ENCODE peak calls at places on chromosomes 5 and 9, in four cellular contexts. One of them, this sample, is unnamed.

GRCh38 chr9:72292874-72293607 is 72.0 kb downstream of the ZFAND5 start:
- DNase-seq in H1: no peak
- DNase-seq in SK-N-SH: no peak
- DNase-seq in GM12878: no peak
- DNase-seq in this sample: no peak

GRCh38 chr9:121778252-121779225 is 127.1 kb downstream of the DAB2IP start:
- DNase-seq in H1: no peak
- DNase-seq in SK-N-SH: peak
- DNase-seq in GM12878: no peak
- DNase-seq in this sample: no peak

GRCh38 chr9:127697575-127697974 is 9.2 kb upstream of the CFAP157 start:
- DNase-seq in H1: no peak
- DNase-seq in SK-N-SH: no peak
- DNase-seq in GM12878: no peak
- DNase-seq in this sample: no peak

GRCh38 chr5:123530728-123531127 is 18.8 kb downstream of the CSNK1G3 start:
- DNase-seq in H1: no peak
- DNase-seq in SK-N-SH: no peak
- DNase-seq in GM12878: no peak
- DNase-seq in this sample: no peak

GRCh38 chr5:53422539-53422938 is 57.9 kb upstream of the FST start:
- DNase-seq in H1: no peak
- DNase-seq in SK-N-SH: no peak
- DNase-seq in GM12878: no peak
- DNase-seq in this sample: no peak

GRCh38 chr9:75233011-75233410 is 144.7 kb downstream of the OSTF1 start:
- DNase-seq in H1: no peak
- DNase-seq in SK-N-SH: no peak
- DNase-seq in GM12878: no peak
- DNase-seq in this sample: no peak

GRCh38 chr9:112868956-112869594 is 21.6 kb downstream of the SLC46A2 start:
- DNase-seq in H1: no peak
- DNase-seq in SK-N-SH: no peak
- DNase-seq in GM12878: no peak
- DNase-seq in this sample: no peak

GRCh38 chr5:126680215-126680817 is 79.6 kb downstream of the PHAX start:
- DNase-seq in H1: no peak
- DNase-seq in SK-N-SH: peak
- DNase-seq in GM12878: peak
- DNase-seq in this sample: peak

DNA sequence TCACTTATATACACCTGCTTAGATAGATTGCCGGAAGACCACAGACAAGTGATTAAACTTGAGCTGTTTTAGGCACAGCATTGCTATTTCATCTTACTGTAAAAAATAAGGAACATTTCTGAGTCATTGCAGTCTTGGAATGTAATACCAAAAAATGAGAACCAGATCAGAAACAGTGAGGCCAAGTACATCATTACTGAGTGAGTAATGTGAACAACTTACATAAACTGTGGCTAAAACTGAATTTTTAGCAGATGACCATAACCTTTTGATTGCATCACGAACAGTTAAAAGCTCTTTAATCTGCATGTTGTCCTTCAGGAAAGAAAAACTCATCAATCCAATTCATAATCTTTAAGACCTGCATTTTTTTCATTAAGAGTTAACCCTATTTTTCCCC is 157.1 kb upstream of the FGF10 start:
- DNase-seq in H1: no peak
- DNase-seq in SK-N-SH: no peak
- DNase-seq in GM12878: no peak
- DNase-seq in this sample: no peak
- TF ChIP-seq NRF1 in H1: no peak
- TF ChIP-seq NRF1 in SK-N-SH: no peak
- TF ChIP-seq NRF1 in GM12878: no peak
- TF ChIP-seq NRF1 in this sample: no peak

DNA sequence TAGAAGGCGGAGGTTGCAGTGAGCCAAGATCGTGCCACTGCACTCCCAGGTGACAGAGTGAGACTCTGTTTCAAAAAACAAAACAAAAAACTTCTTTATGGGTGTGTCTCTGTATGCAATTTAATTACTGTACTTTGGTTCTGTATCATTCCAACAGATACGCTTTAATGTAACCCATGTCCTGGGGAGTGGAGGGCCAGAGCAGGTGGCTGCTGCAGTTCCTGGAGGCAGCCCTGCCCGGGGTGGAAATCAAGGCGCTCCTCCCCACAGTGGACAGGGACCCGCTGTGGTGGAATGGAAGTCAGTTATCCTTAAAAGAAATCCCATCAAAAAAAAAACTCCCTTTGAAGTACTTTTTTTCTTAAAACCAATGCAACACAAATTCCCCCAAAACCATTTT is 1.9 kb downstream of the DAP start:
- DNase-seq in H1: no peak
- DNase-seq in SK-N-SH: no peak
- DNase-seq in GM12878: no peak
- DNase-seq in this sample: no peak
- TF ChIP-seq NRF1 in H1: no peak
- TF ChIP-seq NRF1 in SK-N-SH: no peak
- TF ChIP-seq NRF1 in GM12878: no peak
- TF ChIP-seq NRF1 in this sample: no peak

GRCh38 chr9:89820337-89820736 is 215.5 kb downstream of the GADD45G start:
- DNase-seq in H1: no peak
- DNase-seq in SK-N-SH: no peak
- DNase-seq in GM12878: no peak
- DNase-seq in this sample: no peak
- TF ChIP-seq NRF1 in H1: no peak
- TF ChIP-seq NRF1 in SK-N-SH: no peak
- TF ChIP-seq NRF1 in GM12878: no peak
- TF ChIP-seq NRF1 in this sample: no peak

GRCh38 chr5:41194339-41194738 is 19.0 kb downstream of the C6 start:
- DNase-seq in H1: no peak
- DNase-seq in SK-N-SH: no peak
- DNase-seq in GM12878: no peak
- DNase-seq in this sample: no peak

GRCh38 chr5:41196197-41196596 is 17.1 kb downstream of the C6 start:
- DNase-seq in H1: no peak
- DNase-seq in SK-N-SH: no peak
- DNase-seq in GM12878: no peak
- DNase-seq in this sample: no peak

GRCh38 chr5:41193462-41194166 is 19.7 kb downstream of the C6 start:
- DNase-seq in H1: no peak
- DNase-seq in SK-N-SH: no peak
- DNase-seq in GM12878: no peak
- DNase-seq in this sample: no peak

GRCh38 chr5:41191249-41191648 is 22.1 kb downstream of the C6 start:
- DNase-seq in H1: no peak
- DNase-seq in SK-N-SH: no peak
- DNase-seq in GM12878: no peak
- DNase-seq in this sample: no peak

DNA sequence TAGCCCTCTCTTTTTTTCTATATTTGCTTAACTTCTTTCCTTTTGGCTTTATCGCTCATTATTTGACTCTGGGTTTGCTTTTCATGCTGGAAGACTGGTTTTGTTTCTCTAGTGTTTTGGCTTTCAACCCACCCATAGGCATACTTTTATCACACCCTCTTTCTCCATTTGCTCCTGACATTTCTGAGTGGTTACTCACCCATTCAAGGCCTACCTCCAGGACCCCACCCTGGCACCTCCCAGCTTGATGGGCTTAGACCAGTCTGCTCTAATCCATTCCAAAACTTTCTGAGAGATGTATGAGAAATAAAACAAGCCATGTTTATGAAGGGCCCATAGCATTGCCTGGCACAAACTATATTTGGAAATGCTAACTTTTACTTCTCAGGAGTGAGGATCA is 18.1 kb downstream of the C6 start:
- DNase-seq in H1: no peak
- DNase-seq in SK-N-SH: no peak
- DNase-seq in GM12878: no peak
- DNase-seq in this sample: no peak
- TF ChIP-seq NRF1 in H1: no peak
- TF ChIP-seq NRF1 in SK-N-SH: no peak
- TF ChIP-seq NRF1 in GM12878: no peak
- TF ChIP-seq NRF1 in this sample: no peak

GRCh38 chr5:37791321-37791720 is 48.5 kb downstream of the GDNF start:
- DNase-seq in H1: no peak
- DNase-seq in SK-N-SH: no peak
- DNase-seq in GM12878: no peak
- DNase-seq in this sample: no peak

GRCh38 chr5:37786855-37787254 is 53.0 kb downstream of the GDNF start:
- DNase-seq in H1: no peak
- DNase-seq in SK-N-SH: no peak
- DNase-seq in GM12878: no peak
- DNase-seq in this sample: no peak

GRCh38 chr5:37792976-37793328 is 46.9 kb downstream of the GDNF start:
- DNase-seq in H1: no peak
- DNase-seq in SK-N-SH: no peak
- DNase-seq in GM12878: no peak
- DNase-seq in this sample: no peak

GRCh38 chr5:37787742-37788141 is 52.1 kb downstream of the GDNF start:
- DNase-seq in H1: no peak
- DNase-seq in SK-N-SH: no peak
- DNase-seq in GM12878: no peak
- DNase-seq in this sample: no peak

DNA sequence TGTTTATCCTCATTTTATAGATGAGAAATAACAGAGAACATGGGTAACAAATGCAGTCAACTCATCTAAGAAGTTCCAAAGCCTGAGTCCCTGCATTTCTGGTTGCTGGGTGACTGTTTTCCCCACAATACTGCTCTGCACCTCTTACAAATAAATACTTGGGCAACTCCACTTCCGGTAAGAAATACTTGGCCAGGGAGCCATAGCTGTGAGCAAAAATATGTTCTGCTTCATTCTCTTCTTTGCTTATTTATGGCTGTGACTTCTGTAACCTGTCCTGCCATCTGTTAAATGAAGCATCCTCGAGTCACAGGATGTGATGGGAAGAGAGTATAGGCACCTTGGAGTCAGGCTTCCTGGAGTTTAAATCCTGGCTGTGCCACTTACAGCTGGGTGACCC is 49.9 kb downstream of the GDNF start:
- DNase-seq in H1: no peak
- DNase-seq in SK-N-SH: no peak
- DNase-seq in GM12878: no peak
- DNase-seq in this sample: no peak
- TF ChIP-seq NRF1 in H1: no peak
- TF ChIP-seq NRF1 in SK-N-SH: no peak
- TF ChIP-seq NRF1 in GM12878: no peak
- TF ChIP-seq NRF1 in this sample: no peak

GRCh38 chr5:119071573-119071874 is 637 bp downstream of the DMXL1 start:
- DNase-seq in H1: no peak
- DNase-seq in SK-N-SH: no peak
- DNase-seq in GM12878: no peak
- DNase-seq in this sample: no peak
- TF ChIP-seq NRF1 in H1: no peak
- TF ChIP-seq NRF1 in SK-N-SH: no peak
- TF ChIP-seq NRF1 in GM12878: no peak
- TF ChIP-seq NRF1 in this sample: no peak

DNA sequence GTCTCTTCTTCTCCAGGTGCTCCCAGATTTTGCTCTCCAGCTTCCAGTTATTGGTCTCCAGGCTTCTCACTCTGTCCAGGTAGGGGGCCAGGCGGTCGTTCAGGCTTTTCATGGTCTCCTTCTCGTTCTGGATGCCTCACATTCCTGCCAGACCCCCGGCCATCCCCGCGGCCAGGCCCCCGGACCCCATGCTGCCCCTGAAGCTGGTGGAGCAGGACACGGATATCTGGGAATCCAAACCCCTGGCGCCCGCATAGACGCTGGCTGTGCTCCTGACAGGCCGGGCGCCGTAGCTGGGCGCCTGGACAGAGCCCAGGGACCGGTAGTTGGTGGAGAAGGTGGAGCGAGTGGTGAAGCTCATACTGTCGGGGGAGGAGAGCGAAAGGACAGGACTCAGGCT is 534.4 kb upstream of the TLE4 start:
- DNase-seq in H1: no peak
- DNase-seq in SK-N-SH: no peak
- DNase-seq in GM12878: no peak
- DNase-seq in this sample: no peak
- TF ChIP-seq NRF1 in H1: no peak
- TF ChIP-seq NRF1 in SK-N-SH: no peak
- TF ChIP-seq NRF1 in GM12878: no peak
- TF ChIP-seq NRF1 in this sample: no peak